ENCODE peak calls at places on chromosomes 7 and 10, in ten cellular contexts. L, D, V, P, J, C, T, G, Z and W are unnamed samples.

GRCh38 chr7:39504963-39505362 is 61.2 kb upstream of the YAE1 start:
- DNase-seq in D (no peak), C (no peak), T (peak), Z (no peak), P (no peak), J (peak), V (no peak), L (peak), G (no peak), W (no peak)

GRCh38 chr7:139777948-139778841 is at the start of gene HIPK2:
- DNase-seq in P (peak), V (peak), Z (peak), G (peak), C (no peak), T (peak), J (no peak), L (peak), D (peak), W (peak)

GRCh38 chr10:33352154-33352553 is 17.7 kb upstream of the NRP1 start:
- DNase-seq in D (no peak), Z (no peak), T (no peak), L (peak), P (no peak), G (no peak), C (no peak), V (no peak), J (no peak), W (no peak)

GRCh38 chr10:72425133-72425532 is 70.4 kb upstream of the DNAJB12 start:
- DNase-seq in Z (no peak), D (no peak), T (no peak), V (no peak), G (no peak), L (no peak), P (no peak), J (peak), C (no peak), W (no peak)

GRCh38 chr10:80477813-80478212 is 23.7 kb downstream of the TSPAN14 start:
- DNase-seq in V (no peak), D (no peak), P (no peak), Z (no peak), L (peak), T (peak), C (no peak), G (peak), J (peak), W (peak)

GRCh38 chr10:124064676-124065075 is 28.7 kb downstream of the CHST15 start:
- DNase-seq in Z (no peak), V (no peak), P (no peak), D (no peak), J (no peak), T (no peak), C (no peak), L (no peak), G (no peak), W (no peak)

GRCh38 chr10:45809829-45810228 is 37.5 kb downstream of the AGAP4 start:
- DNase-seq in L (no peak), Z (no peak), G (no peak), T (peak), C (no peak), P (no peak), V (no peak), D (no peak), J (no peak), W (no peak)

GRCh38 chr10:130485241-130485957 is 349.2 kb downstream of the GLRX3 start:
- DNase-seq in C (no peak), P (no peak), Z (no peak), L (no peak), T (no peak), G (peak), D (no peak), J (no peak), V (no peak), W (peak)

GRCh38 chr10:110765513-110766375 is 106.0 kb upstream of the PDCD4 start:
- DNase-seq in Z (no peak), D (no peak), P (no peak), J (no peak), T (peak), V (no peak), G (no peak), L (no peak), C (no peak), W (no peak)

GRCh38 chr10:128130051-128130450 is 3.8 kb upstream of the MKI67 start:
- DNase-seq in C (peak), Z (no peak), L (no peak), J (peak), D (no peak), V (no peak), G (no peak), P (no peak), T (peak), W (no peak)

GRCh38 chr7:29866490-29866930 is 60.2 kb downstream of the WIPF3 start:
- DNase-seq in Z (no peak), T (peak), C (no peak), D (no peak), G (no peak), V (peak), J (peak), L (no peak), P (no peak), W (no peak)

GRCh38 chr7:70542750-70543376 is 589.1 kb upstream of the GALNT17 start:
- DNase-seq in L (no peak), P (no peak), T (peak), C (no peak), D (no peak), Z (no peak), G (no peak), V (no peak), J (no peak), W (no peak)

GRCh38 chr7:108137993-108138392 is 7.8 kb upstream of the LAMB4 start:
- DNase-seq in D (no peak), J (no peak), L (no peak), G (no peak), P (no peak), V (no peak), C (no peak), T (no peak), Z (no peak), W (no peak)

GRCh38 chr10:48399056-48399541 is 92.6 kb downstream of the MAPK8 start:
- DNase-seq in J (no peak), D (no peak), T (no peak), G (no peak), P (no peak), L (no peak), V (no peak), Z (no peak), C (no peak), W (peak)

GRCh38 chr10:78215645-78216044 is 182.0 kb downstream of the RPS24 start:
- DNase-seq in P (no peak), J (peak), V (peak), L (peak), T (peak), C (peak), D (no peak), Z (no peak), G (no peak), W (no peak)

GRCh38 chr7:120170849-120171248 is 102.1 kb upstream of the KCND2 start:
- DNase-seq in Z (no peak), G (no peak), T (no peak), J (no peak), C (no peak), P (no peak), D (no peak), V (no peak), L (no peak), W (no peak)

GRCh38 chr7:106599343-106599698 is 61.6 kb downstream of the CCDC71L start:
- DNase-seq in V (no peak), P (no peak), T (no peak), D (no peak), C (no peak), L (no peak), G (no peak), J (no peak), Z (no peak), W (no peak)

GRCh38 chr10:113028393-113029054 is 78.5 kb downstream of the TCF7L2 start:
- DNase-seq in G (no peak), V (no peak), P (no peak), T (no peak), J (no peak), D (no peak), L (no peak), C (no peak), Z (no peak), W (no peak)

GRCh38 chr7:44215531-44215930 is 14.8 kb downstream of the YKT6 start:
- DNase-seq in T (no peak), G (no peak), J (no peak), C (no peak), P (no peak), Z (no peak), V (no peak), L (no peak), D (no peak), W (no peak)

GRCh38 chr7:127745445-127745844 is 93.5 kb downstream of the SND1 start:
- DNase-seq in Z (no peak), L (no peak), T (no peak), C (no peak), D (no peak), J (no peak), G (no peak), V (no peak), P (no peak), W (no peak)

GRCh38 chr7:116710764-116711452 is 38.9 kb downstream of the MET start:
- DNase-seq in C (no peak), G (no peak), P (no peak), D (no peak), T (no peak), Z (no peak), V (no peak), L (no peak), J (no peak), W (no peak)

GRCh38 chr10:123512881-123513822 is 153.0 kb upstream of the GPR26 start:
- DNase-seq in T (peak), V (no peak), Z (no peak), L (no peak), P (no peak), C (no peak), G (peak), D (no peak), J (peak), W (no peak)

GRCh38 chr7:96800824-96801223 is 91.2 kb upstream of the SEM1 start:
- DNase-seq in V (no peak), P (no peak), D (no peak), Z (no peak), L (no peak), T (no peak), C (no peak), J (no peak), G (no peak), W (no peak)

GRCh38 chr10:122267849-122268737 is 3.0 kb upstream of the BTBD16 start:
- DNase-seq in G (peak), P (peak), C (no peak), L (peak), Z (peak), T (no peak), D (peak), V (peak), J (peak), W (peak)

GRCh38 chr7:80218723-80219122 is 84.1 kb downstream of the GNAI1 start:
- DNase-seq in V (no peak), C (peak), P (no peak), L (peak), Z (no peak), J (no peak), G (no peak), D (no peak), T (peak), W (no peak)

GRCh38 chr10:35690534-35690933 is 48.4 kb upstream of the FZD8 start:
- DNase-seq in V (no peak), G (no peak), J (no peak), Z (no peak), P (no peak), C (no peak), L (no peak), T (no peak), D (no peak), W (no peak)

GRCh38 chr10:94303929-94304328 is 58.8 kb downstream of the NOC3L start:
- DNase-seq in J (no peak), Z (no peak), V (no peak), L (no peak), P (no peak), G (no peak), T (no peak), C (no peak), D (no peak), W (no peak)

GRCh38 chr10:49616421-49617230 is 2.8 kb downstream of the CHAT start:
- DNase-seq in J (no peak), Z (no peak), L (no peak), C (no peak), V (no peak), G (peak), P (no peak), D (no peak), T (no peak), W (peak)

GRCh38 chr7:101486056-101486763 is 123.5 kb downstream of the COL26A1 start:
- DNase-seq in G (no peak), L (peak), V (no peak), T (peak), P (no peak), J (no peak), Z (no peak), C (no peak), D (no peak), W (peak)

GRCh38 chr7:109616551-109617069 is 1046.9 kb downstream of the DNAJB9 start:
- DNase-seq in D (no peak), C (no peak), P (no peak), J (no peak), Z (no peak), T (no peak), L (no peak), V (no peak), G (no peak), W (no peak)

GRCh38 chr10:34769941-34770340 is 45.2 kb downstream of the PARD3 start:
- DNase-seq in T (no peak), G (no peak), J (no peak), L (no peak), Z (no peak), C (no peak), D (no peak), P (no peak), V (no peak), W (no peak)

GRCh38 chr7:94228678-94229077 is 166.0 kb upstream of the COL1A2 start:
- DNase-seq in D (no peak), L (no peak), P (no peak), V (no peak), J (no peak), Z (no peak), C (no peak), G (no peak), T (peak), W (no peak)